ENCODE peak calls at places on chromosome 18, in seven cellular contexts. F is heart right ventricle, E is epithelial cell of prostate, O is brain microvascular endothelial cell, Y is transverse colon, L is substantia nigra, S is heart left ventricle. B is an unnamed sample.

GRCh38 chr18:69400976-69401474 is 337 bp downstream of the DOK6 start:
- DNase-seq in F (peak), E (no peak), O (peak), Y (peak), L (no peak), S (peak), B (no peak)

GRCh38 chr18:6294119-6294784 is 120.5 kb downstream of the L3MBTL4 start:
- DNase-seq in F (no peak), E (no peak), O (peak), Y (no peak), L (no peak), S (peak), B (no peak)

GRCh38 chr18:50674307-50674706 is 114.4 kb downstream of the MAPK4 start:
- DNase-seq in F (no peak), E (no peak), O (no peak), Y (no peak), L (no peak), S (peak), B (no peak)

GRCh38 chr18:78999939-79000338 is 20.3 kb downstream of the SALL3 start:
- DNase-seq in F (no peak), E (no peak), O (no peak), Y (no peak), L (no peak), S (no peak), B (no peak)

GRCh38 chr18:73918816-73919215 is 228.8 kb downstream of the FBXO15 start:
- DNase-seq in F (no peak), E (no peak), O (no peak), Y (no peak), L (no peak), S (no peak), B (no peak)

GRCh38 chr18:36544036-36544725 is 246.7 kb downstream of the FHOD3 start:
- DNase-seq in F (peak), E (peak), O (no peak), Y (no peak), L (no peak), S (peak), B (peak)

GRCh38 chr18:37230762-37231161 is 334.8 kb downstream of the CELF4 start:
- DNase-seq in F (no peak), E (no peak), O (no peak), Y (no peak), L (no peak), S (no peak), B (no peak)

GRCh38 chr18:21132398-21132918 is 20.8 kb upstream of the ROCK1 start:
- DNase-seq in F (no peak), E (no peak), O (no peak), Y (no peak), L (no peak), S (no peak), B (no peak)

GRCh38 chr18:7116832-7117389 is 686 bp downstream of the LAMA1 start:
- DNase-seq in F (no peak), E (no peak), O (no peak), Y (no peak), L (no peak), S (no peak), B (no peak)

GRCh38 chr18:34592961-34593382 is 117.1 kb upstream of the DTNA start:
- DNase-seq in F (peak), E (peak), O (peak), Y (peak), L (peak), S (peak), B (no peak)

GRCh38 chr18:59706499-59706898 is 9.3 kb upstream of the CCBE1 start:
- DNase-seq in F (no peak), E (no peak), O (no peak), Y (no peak), L (no peak), S (no peak), B (no peak)

GRCh38 chr18:13608791-13609552 is 117.4 kb downstream of the FAM210A start:
- DNase-seq in F (no peak), E (no peak), O (no peak), Y (no peak), L (no peak), S (no peak), B (no peak)
- H3K27ac ChIP-seq in F (no peak), E (no peak), O (no peak), Y (no peak), L (no peak), S (no peak), B (no peak)

GRCh38 chr18:9539283-9539682 is 64.0 kb downstream of the RALBP1 start:
- DNase-seq in F (no peak), E (peak), O (peak), Y (no peak), L (no peak), S (no peak), B (peak)
- H3K27ac ChIP-seq in F (no peak), E (peak), O (no peak), Y (no peak), L (no peak), S (no peak), B (peak)

DNA sequence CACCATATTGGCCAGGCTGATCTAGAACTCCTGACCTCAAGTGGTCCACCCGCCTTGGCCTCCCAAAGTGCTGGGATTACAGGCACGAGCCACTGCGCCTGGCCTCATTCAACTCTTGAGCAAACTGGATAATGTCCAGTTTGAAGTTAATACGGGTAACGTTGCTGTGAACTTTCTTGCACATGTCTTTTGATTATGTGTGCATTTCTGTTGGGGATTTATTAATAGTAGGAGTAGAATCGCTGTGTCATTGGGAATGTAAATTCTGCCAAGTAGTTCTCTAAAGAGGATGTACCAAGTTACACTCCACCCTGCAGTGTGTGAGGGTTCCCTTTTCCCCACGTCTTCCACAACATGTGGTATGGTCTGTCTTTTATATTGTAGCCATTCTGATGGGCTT is 6.2 kb downstream of the IMPA2 start:
- DNase-seq in F (no peak), E (no peak), O (no peak), Y (no peak), L (no peak), S (no peak), B (no peak)
- H3K27ac ChIP-seq in F (peak), E (no peak), O (no peak), Y (peak), L (no peak), S (peak), B (no peak)

GRCh38 chr18:820591-821170 is 8.6 kb upstream of the YES1 start:
- DNase-seq in F (no peak), E (no peak), O (no peak), Y (no peak), L (no peak), S (no peak), B (no peak)
- H3K27ac ChIP-seq in F (no peak), E (no peak), O (no peak), Y (no peak), L (no peak), S (no peak), B (no peak)

GRCh38 chr18:48940854-48941531 is 9.8 kb downstream of the SMAD7 start:
- DNase-seq in F (no peak), E (no peak), O (no peak), Y (peak), L (no peak), S (no peak), B (no peak)

GRCh38 chr18:48939368-48940097 is 11.2 kb downstream of the SMAD7 start:
- DNase-seq in F (peak), E (no peak), O (no peak), Y (no peak), L (no peak), S (peak), B (no peak)

GRCh38 chr18:48938827-48939367 is 11.9 kb downstream of the SMAD7 start:
- DNase-seq in F (no peak), E (no peak), O (no peak), Y (no peak), L (no peak), S (no peak), B (no peak)

GRCh38 chr18:48935433-48935774 is 15.4 kb downstream of the SMAD7 start:
- DNase-seq in F (no peak), E (no peak), O (no peak), Y (no peak), L (no peak), S (no peak), B (no peak)

GRCh38 chr18:48937869-48938750 is 12.7 kb downstream of the SMAD7 start:
- DNase-seq in F (no peak), E (no peak), O (no peak), Y (no peak), L (no peak), S (no peak), B (no peak)
- H3K27ac ChIP-seq in F (peak), E (peak), O (no peak), Y (peak), L (peak), S (peak), B (peak)

GRCh38 chr18:56651771-56652092 is 573 bp downstream of the WDR7 start:
- DNase-seq in F (no peak), E (no peak), O (no peak), Y (no peak), L (no peak), S (no peak), B (no peak)
- H3K27ac ChIP-seq in F (peak), E (peak), O (no peak), Y (peak), L (peak), S (peak), B (peak)

GRCh38 chr18:45197526-45197970 is 417.7 kb upstream of the SLC14A2 start:
- DNase-seq in F (no peak), E (no peak), O (peak), Y (no peak), L (no peak), S (no peak), B (no peak)
- H3K27ac ChIP-seq in F (no peak), E (no peak), O (no peak), Y (no peak), L (no peak), S (no peak), B (no peak)

GRCh38 chr18:45739268-45739667 is 15.3 kb downstream of the SLC14A1 start:
- DNase-seq in F (no peak), E (no peak), O (no peak), Y (no peak), L (no peak), S (no peak), B (no peak)
- H3K27ac ChIP-seq in F (peak), E (no peak), O (no peak), Y (no peak), L (no peak), S (peak), B (no peak)

GRCh38 chr18:658947-659533 is 1.6 kb downstream of the TYMS start:
- DNase-seq in F (no peak), E (no peak), O (no peak), Y (no peak), L (no peak), S (no peak), B (no peak)
- H3K27ac ChIP-seq in F (no peak), E (no peak), O (no peak), Y (no peak), L (peak), S (no peak), B (no peak)